ENCODE peak calls at places on chromosomes 6 and 20, in four cellular contexts. P is GM12865; X is tibial nerve; O is effector memory CD4-positive, alpha-beta T cell. J is an unnamed sample.

GRCh38 chr6:94902974-94903628 is 674.2 kb upstream of the MANEA start:
- DNase-seq in P (no peak), X (no peak), O (no peak), J (no peak)

GRCh38 chr6:126145386-126145785 is 159.0 kb downstream of the TRMT11 start:
- DNase-seq in P (no peak), X (no peak), O (no peak), J (no peak)

GRCh38 chr6:77463308-77463880 is at the start of gene HTR1B:
- DNase-seq in P (no peak), X (no peak), O (no peak), J (no peak)

GRCh38 chr20:46137816-46138215 is 19.7 kb downstream of the CD40 start:
- DNase-seq in X (no peak), P (no peak), O (no peak), J (no peak)

GRCh38 chr6:47648031-47648430 is 50.3 kb upstream of the ADGRF4 start:
- DNase-seq in P (no peak), X (no peak), O (no peak), J (no peak)

GRCh38 chr6:43185391-43185790 is 3.4 kb downstream of the CUL9 start:
- DNase-seq in P (no peak), O (no peak), X (no peak), J (no peak)

GRCh38 chr6:118551063-118551672 is 3.1 kb downstream of the PLN start:
- DNase-seq in P (peak), O (no peak), X (no peak), J (peak)

GRCh38 chr6:85192596-85192995 is 257.3 kb upstream of the NT5E start:
- DNase-seq in O (no peak), P (no peak), X (no peak), J (no peak)

GRCh38 chr6:158161566-158162254 is 6.4 kb downstream of the SERAC1 start:
- DNase-seq in X (no peak), O (no peak), P (no peak), J (no peak)

GRCh38 chr6:157068691-157069228 is 254.6 kb downstream of the TMEM242 start:
- DNase-seq in X (no peak), P (peak), O (no peak), J (no peak)

GRCh38 chr20:3239867-3240775 is 1.1 kb upstream of the SLC4A11 start:
- DNase-seq in X (no peak), P (no peak), O (no peak), J (no peak)

GRCh38 chr6:142613981-142614380 is 312.2 kb downstream of the ADGRG6 start:
- DNase-seq in P (no peak), X (no peak), O (no peak), J (no peak)

GRCh38 chr6:77487808-77488425 is 24.6 kb upstream of the HTR1B start:
- DNase-seq in O (no peak), X (no peak), P (no peak), J (no peak)

GRCh38 chr6:24432611-24433010 is 29.9 kb downstream of the MRS2 start:
- DNase-seq in P (no peak), X (no peak), O (no peak), J (no peak)

GRCh38 chr6:161374971-161375873 is 101.4 kb upstream of the AGPAT4 start:
- DNase-seq in O (no peak), P (peak), X (peak), J (no peak)

GRCh38 chr20:61702246-61702645 is 363.4 kb downstream of the TAF4 start:
- DNase-seq in X (no peak), P (no peak), O (no peak), J (no peak)

GRCh38 chr6:39416728-39417127 is 94.2 kb upstream of the KCNK16 start:
- DNase-seq in O (no peak), P (no peak), X (no peak), J (no peak)

GRCh38 chr6:143807103-143807425 is 36.1 kb upstream of the LTV1 start:
- DNase-seq in O (no peak), P (no peak), X (no peak), J (no peak)

GRCh38 chr20:6756961-6757595 is 10.4 kb upstream of the BMP2 start:
- DNase-seq in P (no peak), X (no peak), O (no peak), J (no peak)

GRCh38 chr20:58550661-58551060 is 35.5 kb upstream of the APCDD1L start:
- DNase-seq in O (no peak), P (no peak), X (no peak), J (no peak)

J was measured in RCC 7860.